ENCODE peak calls at places on chromosomes 11 and 22, in four cellular contexts. One of them, this sample, is unnamed.

GRCh38 chr11:46837860-46838259 is 8.2 kb downstream of the CKAP5 start:
- DNase-seq in IMR-90: no peak
- DNase-seq in astrocyte: no peak
- DNase-seq in H9: no peak
- DNase-seq in this sample: no peak

GRCh38 chr11:68890490-68891231 is 13.0 kb downstream of the MRPL21 start:
- DNase-seq in H9: no peak
- DNase-seq in IMR-90: peak
- DNase-seq in astrocyte: peak
- DNase-seq in this sample: no peak

GRCh38 chr11:78991681-78992080 is 417.0 kb upstream of the NARS2 start:
- DNase-seq in astrocyte: no peak
- DNase-seq in H9: no peak
- DNase-seq in IMR-90: no peak
- DNase-seq in this sample: no peak

GRCh38 chr11:95149659-95150294 is 60.1 kb downstream of the ENDOD1 start:
- DNase-seq in H9: peak
- DNase-seq in astrocyte: peak
- DNase-seq in IMR-90: no peak
- DNase-seq in this sample: peak

GRCh38 chr22:40853961-40854360 is 2.5 kb downstream of the ST13 start:
- DNase-seq in H9: no peak
- DNase-seq in astrocyte: no peak
- DNase-seq in IMR-90: no peak
- DNase-seq in this sample: peak

GRCh38 chr11:117384045-117384444 is 56.4 kb downstream of the CEP164 start:
- DNase-seq in H9: no peak
- DNase-seq in IMR-90: peak
- DNase-seq in astrocyte: peak
- DNase-seq in this sample: peak

GRCh38 chr22:35642305-35642741 is 5.9 kb upstream of the APOL6 start:
- DNase-seq in IMR-90: peak
- DNase-seq in astrocyte: no peak
- DNase-seq in H9: no peak
- DNase-seq in this sample: no peak

GRCh38 chr22:42074153-42074750 is at the start of gene PHETA2:
- DNase-seq in H9: peak
- DNase-seq in IMR-90: peak
- DNase-seq in astrocyte: no peak
- DNase-seq in this sample: no peak

GRCh38 chr11:10158461-10158860 is 135.6 kb downstream of the SBF2 start:
- DNase-seq in astrocyte: no peak
- DNase-seq in IMR-90: peak
- DNase-seq in H9: no peak
- DNase-seq in this sample: peak

GRCh38 chr22:50303848-50304527 is 3.5 kb downstream of the PLXNB2 start:
- DNase-seq in IMR-90: no peak
- DNase-seq in astrocyte: no peak
- DNase-seq in H9: peak
- DNase-seq in this sample: peak
- H3K9ac ChIP-seq in IMR-90: peak
- H3K9ac ChIP-seq in astrocyte: peak
- H3K9ac ChIP-seq in H9: no peak
- H3K9ac ChIP-seq in this sample: peak

GRCh38 chr22:50544078-50544745 is 1.5 kb upstream of the KLHDC7B start:
- DNase-seq in H9: peak
- DNase-seq in astrocyte: peak
- DNase-seq in IMR-90: peak
- DNase-seq in this sample: no peak
- H2AFZ ChIP-seq in H9: no peak
- H2AFZ ChIP-seq in astrocyte: peak
- H2AFZ ChIP-seq in IMR-90: peak
- H2AFZ ChIP-seq in this sample: peak

GRCh38 chr11:8810331-8811301 is 100.4 kb upstream of the AKIP1 start:
- DNase-seq in astrocyte: peak
- DNase-seq in IMR-90: peak
- DNase-seq in H9: peak
- DNase-seq in this sample: peak

GRCh38 chr11:8813658-8814057 is 97.3 kb upstream of the AKIP1 start:
- DNase-seq in astrocyte: peak
- DNase-seq in H9: peak
- DNase-seq in IMR-90: peak
- DNase-seq in this sample: peak

GRCh38 chr11:8812438-8812837 is 98.6 kb upstream of the AKIP1 start:
- DNase-seq in astrocyte: no peak
- DNase-seq in IMR-90: no peak
- DNase-seq in H9: no peak
- DNase-seq in this sample: no peak

GRCh38 chr11:8809605-8810272 is 101.2 kb upstream of the AKIP1 start:
- DNase-seq in H9: no peak
- DNase-seq in astrocyte: no peak
- DNase-seq in IMR-90: no peak
- DNase-seq in this sample: no peak

DNA sequence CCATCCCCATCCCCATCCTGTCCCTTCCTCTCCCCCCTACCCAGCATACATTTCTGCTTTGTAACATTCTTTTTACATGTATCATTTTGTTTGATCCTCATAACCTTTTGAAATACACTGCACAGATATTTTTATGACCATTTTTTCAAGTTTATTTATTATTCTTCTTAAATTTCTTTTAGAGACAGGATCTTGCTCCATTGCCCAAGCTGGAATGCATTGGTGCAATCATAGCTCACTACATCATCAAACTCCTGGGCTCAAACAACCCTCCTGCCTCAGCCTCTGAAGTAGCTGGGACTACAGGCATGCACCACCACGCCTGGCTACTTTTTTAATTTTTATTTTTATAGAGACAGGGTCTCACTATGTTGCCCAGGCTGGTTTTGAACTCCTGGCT is 99.4 kb upstream of the AKIP1 start:
- DNase-seq in astrocyte: no peak
- DNase-seq in H9: no peak
- DNase-seq in IMR-90: peak
- DNase-seq in this sample: no peak
- H3K9ac ChIP-seq in astrocyte: peak
- H3K9ac ChIP-seq in H9: no peak
- H3K9ac ChIP-seq in IMR-90: peak
- H3K9ac ChIP-seq in this sample: peak

DNA sequence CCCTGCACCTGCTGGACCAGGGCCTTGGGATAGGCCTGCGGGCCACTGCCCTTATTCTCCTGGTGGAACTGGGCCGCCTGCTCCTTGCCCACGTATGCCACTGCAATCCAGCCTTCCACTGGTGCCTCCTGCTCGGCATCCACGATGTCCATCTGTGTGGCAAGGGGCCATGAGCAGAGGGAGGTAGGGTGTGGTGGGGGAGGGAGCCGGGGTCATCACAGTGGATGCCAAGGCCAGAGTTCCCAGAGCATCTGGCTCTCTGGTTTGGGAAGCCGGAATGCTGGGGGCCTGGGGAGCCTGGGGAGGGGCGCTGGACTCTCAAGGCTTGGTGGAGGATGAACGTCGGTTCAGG is 627 bp downstream of the RNF215 start:
- DNase-seq in H9: no peak
- DNase-seq in astrocyte: no peak
- DNase-seq in IMR-90: no peak
- DNase-seq in this sample: no peak
- H2AFZ ChIP-seq in H9: no peak
- H2AFZ ChIP-seq in astrocyte: peak
- H2AFZ ChIP-seq in IMR-90: peak
- H2AFZ ChIP-seq in this sample: peak

GRCh38 chr22:37234736-37235711 is 9.0 kb downstream of the RAC2 start:
- DNase-seq in IMR-90: no peak
- DNase-seq in astrocyte: no peak
- DNase-seq in H9: no peak
- DNase-seq in this sample: no peak

GRCh38 chr22:37240240-37240940 is 3.7 kb downstream of the RAC2 start:
- DNase-seq in H9: no peak
- DNase-seq in astrocyte: no peak
- DNase-seq in IMR-90: no peak
- DNase-seq in this sample: no peak

GRCh38 chr22:37235897-37236607 is 8.0 kb downstream of the RAC2 start:
- DNase-seq in H9: no peak
- DNase-seq in astrocyte: no peak
- DNase-seq in IMR-90: no peak
- DNase-seq in this sample: no peak

GRCh38 chr22:37239336-37240239 is 4.5 kb downstream of the RAC2 start:
- DNase-seq in IMR-90: no peak
- DNase-seq in H9: no peak
- DNase-seq in astrocyte: no peak
- DNase-seq in this sample: no peak

GRCh38 chr22:37237371-37238268 is 6.4 kb downstream of the RAC2 start:
- DNase-seq in H9: no peak
- DNase-seq in astrocyte: peak
- DNase-seq in IMR-90: peak
- DNase-seq in this sample: no peak
- H3K9ac ChIP-seq in H9: no peak
- H3K9ac ChIP-seq in astrocyte: no peak
- H3K9ac ChIP-seq in IMR-90: no peak
- H3K9ac ChIP-seq in this sample: no peak

DNA sequence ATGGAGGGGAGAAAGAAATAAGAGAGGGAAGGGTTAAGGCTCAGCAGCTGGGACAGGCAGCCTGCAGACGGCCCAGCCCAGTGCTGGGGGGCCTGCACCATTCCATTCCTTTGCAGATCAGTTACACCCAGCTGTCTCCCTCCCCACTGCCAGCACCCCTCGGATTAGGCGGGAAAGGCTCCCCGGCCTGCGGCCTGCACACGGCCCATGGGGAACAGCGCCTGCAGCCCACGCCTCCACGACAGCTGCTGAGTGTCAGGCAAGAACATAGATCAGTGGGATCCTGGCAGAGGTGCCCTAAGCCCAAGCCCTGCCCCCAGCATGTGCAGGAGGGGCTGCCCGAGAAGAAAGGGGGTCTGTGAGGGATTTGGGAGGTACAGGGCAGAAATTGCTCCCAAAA is 65.8 kb upstream of the MYOD1 start:
- DNase-seq in astrocyte: no peak
- DNase-seq in IMR-90: no peak
- DNase-seq in H9: no peak
- DNase-seq in this sample: no peak
- H2AFZ ChIP-seq in astrocyte: no peak
- H2AFZ ChIP-seq in IMR-90: no peak
- H2AFZ ChIP-seq in H9: no peak
- H2AFZ ChIP-seq in this sample: no peak